ENCODE peak calls at places on chromosomes 7 and 10, in four cellular contexts. J is GM12864; N is PC-3; K is CD8-positive, alpha-beta T cell. D is an unnamed sample.

GRCh38 chr10:71077796-71078453 is 134.4 kb upstream of the UNC5B start:
- DNase-seq in K (no peak), J (no peak), N (no peak), D (no peak)

GRCh38 chr10:48285710-48286109 is 11.2 kb upstream of the FRMPD2 start:
- DNase-seq in J (no peak), K (no peak), N (no peak), D (peak; percentile 52)

GRCh38 chr10:101564490-101564991 is 23.5 kb downstream of the POLL start:
- DNase-seq in J (no peak), N (no peak), K (no peak), D (no peak)

GRCh38 chr10:44517635-44518034 is 132.7 kb upstream of the CXCL12 start:
- DNase-seq in N (peak; percentile 11), K (no peak), J (no peak), D (no peak)

GRCh38 chr7:32616625-32617024 is 121.3 kb downstream of the AVL9 start:
- DNase-seq in N (peak; percentile 59), K (no peak), J (no peak), D (no peak)

GRCh38 chr7:5827755-5828154 is 46.3 kb upstream of the RNF216 start:
- DNase-seq in J (no peak), K (peak; percentile 54), N (peak; percentile 31), D (peak; percentile 24)

GRCh38 chr10:126663328-126663727 is 7.2 kb downstream of the C10orf90 start:
- DNase-seq in J (no peak), N (no peak), K (peak; percentile 11), D (no peak)

GRCh38 chr7:103902917-103903316 is 86.5 kb downstream of the RELN start:
- DNase-seq in J (no peak), N (no peak), K (no peak), D (no peak)

GRCh38 chr10:131310904-131311660 is 439 bp downstream of the TCERG1L start:
- DNase-seq in N (no peak), J (no peak), K (no peak), D (no peak)

GRCh38 chr10:110395350-110396283 is 90.9 kb upstream of the SMNDC1 start:
- DNase-seq in J (no peak), N (peak; percentile 76), K (no peak), D (peak; percentile 74)

GRCh38 chr10:118106426-118106825 is 59.7 kb upstream of the RAB11FIP2 start:
- DNase-seq in K (no peak), N (peak; percentile 40), J (peak; percentile 2), D (peak; percentile 16)

GRCh38 chr10:89303161-89303560 is 1.3 kb downstream of the IFIT2 start:
- DNase-seq in J (no peak), N (no peak), K (no peak), D (no peak)

GRCh38 chr7:11605749-11606148 is 226.2 kb downstream of the THSD7A start:
- DNase-seq in N (no peak), K (no peak), J (no peak), D (no peak)

GRCh38 chr10:73168486-73168844 is 546 bp downstream of the FAM149B1 start:
- DNase-seq in K (no peak), N (no peak), J (no peak), D (no peak)

GRCh38 chr7:121305109-121305508 is 23.7 kb upstream of the WNT16 start:
- DNase-seq in N (no peak), K (no peak), J (no peak), D (no peak)

GRCh38 chr10:126278846-126279245 is 109.4 kb downstream of the ADAM12 start:
- DNase-seq in J (no peak), K (no peak), N (no peak), D (no peak)

GRCh38 chr7:23356726-23357125 is 57.6 kb downstream of the MALSU1 start:
- DNase-seq in N (peak; percentile 39), K (no peak), J (no peak), D (no peak)

GRCh38 chr7:39336457-39336856 is 229.7 kb upstream of the YAE1 start:
- DNase-seq in J (no peak), K (no peak), N (no peak), D (no peak)

GRCh38 chr7:55034776-55035175 is 16.0 kb downstream of the EGFR start:
- DNase-seq in N (no peak), K (no peak), J (no peak), D (no peak)

GRCh38 chr10:124569623-124570470 is 108.2 kb downstream of the LHPP start:
- DNase-seq in N (no peak), J (no peak), K (no peak), D (no peak)

GRCh38 chr10:106981461-106981850 is 183.1 kb downstream of the SORCS1 start:
- DNase-seq in N (no peak), K (no peak), J (no peak), D (no peak)

GRCh38 chr7:2729893-2730716 is 42.1 kb downstream of the AMZ1 start:
- DNase-seq in J (no peak), K (no peak), N (no peak), D (no peak)

GRCh38 chr7:39927018-39927417 is 23.0 kb upstream of the CDK13 start:
- DNase-seq in K (no peak), N (no peak), J (no peak), D (no peak)

GRCh38 chr10:96999337-96999736 is 167.2 kb downstream of the LCOR start:
- DNase-seq in N (no peak), K (no peak), J (no peak), D (no peak)

GRCh38 chr10:63055705-63056104 is 77.4 kb upstream of the NRBF2 start:
- DNase-seq in J (no peak), N (peak; percentile 51), K (no peak), D (no peak)

GRCh38 chr7:21086688-21087087 is 300.0 kb upstream of the SP8 start:
- DNase-seq in N (peak; percentile 93), K (no peak), J (no peak), D (no peak)

GRCh38 chr7:88202278-88202677 is 17.6 kb downstream of the SRI start:
- DNase-seq in N (no peak), K (no peak), J (no peak), D (no peak)

GRCh38 chr10:48729941-48730457 is 45.3 kb downstream of the WDFY4 start:
- DNase-seq in N (no peak), K (no peak), J (no peak), D (no peak)

GRCh38 chr10:124180947-124181549 is 87.7 kb upstream of the CHST15 start:
- DNase-seq in N (peak; percentile 47), J (no peak), K (no peak), D (no peak)

GRCh38 chr10:97718659-97719142 is 5.2 kb downstream of the MARVELD1 start:
- DNase-seq in J (no peak), K (no peak), N (peak; percentile 95), D (no peak)

GRCh38 chr7:15851201-15851600 is 164.7 kb upstream of the MEOX2 start:
- DNase-seq in K (no peak), J (no peak), N (no peak), D (no peak)

GRCh38 chr10:3179174-3179573 is 6.6 kb upstream of the PITRM1 start:
- DNase-seq in J (no peak), K (no peak), N (no peak), D (no peak)

GRCh38 chr7:767941-768729 is 41.1 kb upstream of the PRKAR1B start:
- DNase-seq in J (no peak), K (peak; percentile 36), N (no peak), D (no peak)

GRCh38 chr10:104488046-104488832 is 134.6 kb downstream of the CFAP58 start:
- DNase-seq in K (no peak), J (no peak), N (no peak), D (no peak)

GRCh38 chr10:79579361-79579760 is 19.2 kb upstream of the SFTPA2 start:
- DNase-seq in J (no peak), K (no peak), N (no peak), D (no peak)

GRCh38 chr10:20912969-20913368 is 15.9 kb upstream of the NEBL start:
- DNase-seq in K (no peak), J (no peak), N (no peak), D (no peak)

GRCh38 chr7:1317654-1318450 is 85.2 kb downstream of the UNCX start:
- DNase-seq in N (no peak), K (no peak), J (no peak), D (no peak)

GRCh38 chr7:139026551-139026950 is 9.3 kb downstream of the ZC3HAV1L start:
- DNase-seq in J (no peak), N (no peak), K (no peak), D (no peak)

GRCh38 chr7:25856056-25856780 is 295.8 kb upstream of the NFE2L3 start:
- DNase-seq in K (no peak), N (no peak), J (no peak), D (no peak)
- TF ChIP-seq CTCF in K (no peak), N (no peak), J (no peak), D (no peak)

GRCh38 chr7:51645707-51646298 is 329.2 kb upstream of the COBL start:
- DNase-seq in K (no peak), J (no peak), N (no peak), D (no peak)
- TF ChIP-seq CTCF in K (no peak), J (no peak), N (no peak), D (no peak)

GRCh38 chr10:17229016-17229716 is 1.1 kb downstream of the VIM start:
- DNase-seq in N (peak; percentile 40), K (peak; percentile 82), J (no peak), D (peak; percentile 69)
- TF ChIP-seq CTCF in N (no peak), K (no peak), J (no peak), D (no peak)

DNA sequence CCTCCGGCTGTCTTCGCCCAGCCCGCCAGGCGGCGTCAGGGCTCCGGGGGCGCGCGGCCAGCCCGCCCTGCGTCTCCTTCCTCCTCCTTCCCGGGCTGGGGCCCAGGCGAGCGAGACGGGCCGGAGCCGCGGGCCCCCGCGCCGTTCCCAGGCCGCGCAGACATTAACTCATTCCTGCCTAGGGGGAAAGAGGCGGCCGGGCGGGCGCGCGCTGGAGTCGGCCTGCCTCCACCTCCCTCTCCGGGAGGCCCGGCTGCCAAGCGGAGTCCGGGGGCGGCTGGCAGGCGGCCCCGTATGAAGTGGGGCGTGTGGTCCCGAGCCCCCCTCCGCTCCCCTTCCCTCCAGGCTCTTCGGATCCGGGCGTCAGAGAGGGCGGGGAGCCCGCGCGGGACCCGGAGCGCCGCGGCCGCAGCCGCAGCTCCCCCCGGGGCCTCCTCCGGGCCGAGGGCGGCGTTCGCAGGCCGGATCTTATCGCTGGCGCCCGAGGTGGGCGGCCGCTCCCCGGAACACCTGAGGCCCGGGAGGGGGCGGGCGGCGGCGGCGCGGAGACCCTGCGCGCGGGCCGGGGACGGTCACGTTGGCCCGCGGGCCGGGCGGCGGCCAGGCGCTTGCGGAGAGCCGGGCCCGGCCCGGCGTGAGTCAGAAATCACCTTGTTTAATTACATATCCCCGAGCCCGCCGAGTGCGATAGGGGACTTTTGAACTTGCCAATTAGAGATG is 43.1 kb downstream of the LDB3 start:
- DNase-seq in N (peak; percentile 83), J (peak; percentile 46), K (peak; percentile 81), D (peak; percentile 97)
- TF ChIP-seq CTCF in N (peak; percentile 60), J (peak; percentile 80), K (peak; percentile 67), D (peak; percentile 73)

GRCh38 chr10:108783897-108784296 is 1139.4 kb downstream of the XPNPEP1 start:
- DNase-seq in N (peak; percentile 80), K (no peak), J (peak; percentile 38), D (peak; percentile 33)
- TF ChIP-seq CTCF in N (peak; percentile 68), K (no peak), J (peak; percentile 72), D (peak; percentile 21)